ENCODE peak calls at places on chromosomes 4 and X, in six cellular contexts. One of them, this sample, is unnamed.

GRCh38 chr4:7719354-7720174 is 220.1 kb downstream of the AFAP1 start:
- DNase-seq in right lobe of liver: peak
- DNase-seq in HEK293T: peak
- DNase-seq in renal cortical epithelial cell: no peak
- DNase-seq in fibroblast of lung: peak
- DNase-seq in left cardiac atrium: peak
- DNase-seq in this sample: no peak

GRCh38 chrX:111349098-111349497 is 62.9 kb downstream of the DCX start:
- DNase-seq in right lobe of liver: no peak
- DNase-seq in HEK293T: no peak
- DNase-seq in renal cortical epithelial cell: no peak
- DNase-seq in fibroblast of lung: no peak
- DNase-seq in left cardiac atrium: no peak
- DNase-seq in this sample: no peak

GRCh38 chr4:128310266-128310697 is 22.7 kb upstream of the PGRMC2 start:
- DNase-seq in right lobe of liver: peak
- DNase-seq in HEK293T: peak
- DNase-seq in renal cortical epithelial cell: no peak
- DNase-seq in fibroblast of lung: peak
- DNase-seq in left cardiac atrium: no peak
- DNase-seq in this sample: no peak

GRCh38 chrX:40086569-40087335 is 11.0 kb downstream of the BCOR start:
- DNase-seq in right lobe of liver: no peak
- DNase-seq in HEK293T: no peak
- DNase-seq in renal cortical epithelial cell: no peak
- DNase-seq in fibroblast of lung: peak
- DNase-seq in left cardiac atrium: no peak
- DNase-seq in this sample: no peak

GRCh38 chr4:45971108-45971507 is 152.7 kb downstream of the GABRG1 start:
- DNase-seq in right lobe of liver: no peak
- DNase-seq in HEK293T: no peak
- DNase-seq in renal cortical epithelial cell: no peak
- DNase-seq in fibroblast of lung: no peak
- DNase-seq in left cardiac atrium: no peak
- DNase-seq in this sample: no peak

GRCh38 chr4:140048419-140049022 is 105.5 kb downstream of the MAML3 start:
- DNase-seq in right lobe of liver: no peak
- DNase-seq in HEK293T: no peak
- DNase-seq in renal cortical epithelial cell: no peak
- DNase-seq in fibroblast of lung: no peak
- DNase-seq in left cardiac atrium: no peak
- DNase-seq in this sample: no peak

GRCh38 chr4:102599455-102599854 is 98.3 kb downstream of the NFKB1 start:
- DNase-seq in right lobe of liver: no peak
- DNase-seq in HEK293T: no peak
- DNase-seq in renal cortical epithelial cell: no peak
- DNase-seq in fibroblast of lung: no peak
- DNase-seq in left cardiac atrium: no peak
- DNase-seq in this sample: no peak

GRCh38 chrX:153055827-153056748 is at the start of gene PNMA3:
- DNase-seq in right lobe of liver: no peak
- DNase-seq in HEK293T: no peak
- DNase-seq in renal cortical epithelial cell: no peak
- DNase-seq in fibroblast of lung: no peak
- DNase-seq in left cardiac atrium: no peak
- DNase-seq in this sample: no peak

GRCh38 chr4:178037459-178038214 is 595.4 kb upstream of the AGA start:
- DNase-seq in right lobe of liver: no peak
- DNase-seq in HEK293T: no peak
- DNase-seq in renal cortical epithelial cell: no peak
- DNase-seq in fibroblast of lung: no peak
- DNase-seq in left cardiac atrium: no peak
- DNase-seq in this sample: no peak

GRCh38 chr4:133997440-133997839 is 204.1 kb downstream of the PABPC4L start:
- DNase-seq in right lobe of liver: no peak
- DNase-seq in HEK293T: no peak
- DNase-seq in renal cortical epithelial cell: peak
- DNase-seq in fibroblast of lung: peak
- DNase-seq in left cardiac atrium: no peak
- DNase-seq in this sample: no peak

GRCh38 chr4:119124314-119124713 is 11.3 kb upstream of the MYOZ2 start:
- DNase-seq in right lobe of liver: no peak
- DNase-seq in HEK293T: no peak
- DNase-seq in renal cortical epithelial cell: no peak
- DNase-seq in fibroblast of lung: peak
- DNase-seq in left cardiac atrium: no peak
- DNase-seq in this sample: no peak

GRCh38 chr4:107442538-107443083 is 277.4 kb downstream of the PAPSS1 start:
- DNase-seq in right lobe of liver: no peak
- DNase-seq in HEK293T: no peak
- DNase-seq in renal cortical epithelial cell: no peak
- DNase-seq in fibroblast of lung: no peak
- DNase-seq in left cardiac atrium: no peak
- DNase-seq in this sample: no peak

GRCh38 chr4:6272863-6273660 is 3.4 kb downstream of the WFS1 start:
- DNase-seq in right lobe of liver: no peak
- DNase-seq in HEK293T: no peak
- DNase-seq in renal cortical epithelial cell: peak
- DNase-seq in fibroblast of lung: peak
- DNase-seq in left cardiac atrium: no peak
- DNase-seq in this sample: peak

GRCh38 chrX:3636803-3637202 is 76.6 kb downstream of the PRKX start:
- DNase-seq in right lobe of liver: no peak
- DNase-seq in HEK293T: no peak
- DNase-seq in renal cortical epithelial cell: no peak
- DNase-seq in fibroblast of lung: no peak
- DNase-seq in left cardiac atrium: no peak
- DNase-seq in this sample: no peak

GRCh38 chr4:17690898-17691297 is 76.5 kb downstream of the MED28 start:
- DNase-seq in right lobe of liver: no peak
- DNase-seq in HEK293T: no peak
- DNase-seq in renal cortical epithelial cell: no peak
- DNase-seq in fibroblast of lung: no peak
- DNase-seq in left cardiac atrium: no peak
- DNase-seq in this sample: no peak

GRCh38 chr4:9812530-9813340 is 31.3 kb downstream of the DRD5 start:
- DNase-seq in right lobe of liver: no peak
- DNase-seq in HEK293T: no peak
- DNase-seq in renal cortical epithelial cell: no peak
- DNase-seq in fibroblast of lung: no peak
- DNase-seq in left cardiac atrium: no peak
- DNase-seq in this sample: peak

GRCh38 chrX:108225456-108225730 is 133.8 kb downstream of the ATG4A start:
- DNase-seq in right lobe of liver: no peak
- DNase-seq in HEK293T: no peak
- DNase-seq in renal cortical epithelial cell: peak
- DNase-seq in fibroblast of lung: no peak
- DNase-seq in left cardiac atrium: no peak
- DNase-seq in this sample: no peak

GRCh38 chrX:70479970-70480659 is 35.5 kb downstream of the DLG3 start:
- DNase-seq in right lobe of liver: no peak
- DNase-seq in HEK293T: no peak
- DNase-seq in renal cortical epithelial cell: peak
- DNase-seq in fibroblast of lung: peak
- DNase-seq in left cardiac atrium: no peak
- DNase-seq in this sample: peak

GRCh38 chrX:119817130-119817690 is 25.8 kb upstream of the RPL39 start:
- DNase-seq in right lobe of liver: no peak
- DNase-seq in HEK293T: no peak
- DNase-seq in renal cortical epithelial cell: no peak
- DNase-seq in fibroblast of lung: peak
- DNase-seq in left cardiac atrium: no peak
- DNase-seq in this sample: no peak

GRCh38 chr4:25157071-25157470 is 3.2 kb downstream of the SEPSECS start:
- DNase-seq in right lobe of liver: no peak
- DNase-seq in HEK293T: no peak
- DNase-seq in renal cortical epithelial cell: no peak
- DNase-seq in fibroblast of lung: no peak
- DNase-seq in left cardiac atrium: no peak
- DNase-seq in this sample: no peak

GRCh38 chrX:1134156-1134555 is 78.3 kb downstream of the CRLF2 start:
- DNase-seq in right lobe of liver: no peak
- DNase-seq in HEK293T: no peak
- DNase-seq in renal cortical epithelial cell: no peak
- DNase-seq in fibroblast of lung: no peak
- DNase-seq in left cardiac atrium: no peak
- DNase-seq in this sample: no peak

GRCh38 chrX:13955095-13955647 is 74.5 kb downstream of the GEMIN8 start:
- DNase-seq in right lobe of liver: no peak
- DNase-seq in HEK293T: no peak
- DNase-seq in renal cortical epithelial cell: no peak
- DNase-seq in fibroblast of lung: no peak
- DNase-seq in left cardiac atrium: no peak
- DNase-seq in this sample: no peak

GRCh38 chr4:38385286-38386010 is 278.6 kb upstream of the KLF3 start:
- DNase-seq in right lobe of liver: peak
- DNase-seq in HEK293T: no peak
- DNase-seq in renal cortical epithelial cell: peak
- DNase-seq in fibroblast of lung: no peak
- DNase-seq in left cardiac atrium: no peak
- DNase-seq in this sample: no peak

GRCh38 chrX:40471965-40472648 is 108.7 kb upstream of the ATP6AP2 start:
- DNase-seq in right lobe of liver: no peak
- DNase-seq in HEK293T: peak
- DNase-seq in renal cortical epithelial cell: peak
- DNase-seq in fibroblast of lung: peak
- DNase-seq in left cardiac atrium: no peak
- DNase-seq in this sample: peak

GRCh38 chr4:169768385-169768784 is 10.6 kb upstream of the HPF1 start:
- DNase-seq in right lobe of liver: no peak
- DNase-seq in HEK293T: no peak
- DNase-seq in renal cortical epithelial cell: no peak
- DNase-seq in fibroblast of lung: no peak
- DNase-seq in left cardiac atrium: no peak
- DNase-seq in this sample: no peak

GRCh38 chrX:48697182-48697727 is 721 bp downstream of the SUV39H1 start:
- DNase-seq in right lobe of liver: no peak
- DNase-seq in HEK293T: no peak
- DNase-seq in renal cortical epithelial cell: no peak
- DNase-seq in fibroblast of lung: no peak
- DNase-seq in left cardiac atrium: no peak
- DNase-seq in this sample: no peak

GRCh38 chr4:89064848-89065247 is 7.9 kb upstream of the FAM13A start:
- DNase-seq in right lobe of liver: no peak
- DNase-seq in HEK293T: no peak
- DNase-seq in renal cortical epithelial cell: peak
- DNase-seq in fibroblast of lung: no peak
- DNase-seq in left cardiac atrium: no peak
- DNase-seq in this sample: no peak

GRCh38 chrX:41198410-41198809 is 113.2 kb downstream of the USP9X start:
- DNase-seq in right lobe of liver: no peak
- DNase-seq in HEK293T: no peak
- DNase-seq in renal cortical epithelial cell: no peak
- DNase-seq in fibroblast of lung: no peak
- DNase-seq in left cardiac atrium: no peak
- DNase-seq in this sample: no peak

GRCh38 chr4:105715692-105716278 is 7.2 kb downstream of the GSTCD start:
- DNase-seq in right lobe of liver: no peak
- DNase-seq in HEK293T: peak
- DNase-seq in renal cortical epithelial cell: peak
- DNase-seq in fibroblast of lung: peak
- DNase-seq in left cardiac atrium: no peak
- DNase-seq in this sample: no peak

GRCh38 chrX:9794495-9794894 is 8.3 kb downstream of the SHROOM2 start:
- DNase-seq in right lobe of liver: no peak
- DNase-seq in HEK293T: no peak
- DNase-seq in renal cortical epithelial cell: no peak
- DNase-seq in fibroblast of lung: no peak
- DNase-seq in left cardiac atrium: no peak
- DNase-seq in this sample: no peak

GRCh38 chrX:14873676-14874049 is 442 bp downstream of the MOSPD2 start:
- DNase-seq in right lobe of liver: no peak
- DNase-seq in HEK293T: no peak
- DNase-seq in renal cortical epithelial cell: no peak
- DNase-seq in fibroblast of lung: no peak
- DNase-seq in left cardiac atrium: no peak
- DNase-seq in this sample: no peak

GRCh38 chrX:2608638-2609430 is 82.3 kb upstream of the CD99 start:
- DNase-seq in right lobe of liver: peak
- DNase-seq in HEK293T: peak
- DNase-seq in renal cortical epithelial cell: peak
- DNase-seq in fibroblast of lung: peak
- DNase-seq in left cardiac atrium: peak
- DNase-seq in this sample: peak

This sample was measured in brain microvascular endothelial cell.